ENCODE peak calls at places on chromosomes 16 and 17, in six cellular contexts. T, G, L, Q, N and Z are unnamed samples.

GRCh38 chr17:50212121-50212843 is 10.9 kb upstream of the COL1A1 start:
- DNase-seq in G (peak; percentile 73), L (no peak), T (no peak), N (no peak), Q (no peak), Z (peak; percentile 17)

GRCh38 chr17:75501378-75502071 is 13.8 kb downstream of the CASKIN2 start:
- DNase-seq in Q (no peak), G (no peak), T (no peak), N (no peak), L (no peak), Z (no peak)

GRCh38 chr17:38728290-38728831 is 1.8 kb upstream of the CISD3 start:
- DNase-seq in Q (no peak), G (no peak), N (no peak), L (no peak), T (peak; percentile 82), Z (peak; percentile 83)

GRCh38 chr17:7557147-7557764 is 1.3 kb upstream of the TNFSF13 start:
- DNase-seq in T (no peak), N (no peak), G (peak; percentile 60), L (no peak), Q (no peak), Z (no peak)

GRCh38 chr17:56031636-56032035 is 121.6 kb upstream of the ANKFN1 start:
- DNase-seq in G (no peak), N (no peak), T (no peak), Q (no peak), L (no peak), Z (no peak)

GRCh38 chr16:65315004-65315398 is 193.1 kb upstream of the CDH11 start:
- DNase-seq in N (no peak), G (peak; percentile 79), L (no peak), Q (no peak), T (no peak), Z (no peak)

GRCh38 chr17:5373112-5373511 is 46.4 kb downstream of the NUP88 start:
- DNase-seq in G (no peak), Q (no peak), L (no peak), N (no peak), T (no peak), Z (no peak)

GRCh38 chr17:36597229-36597628 is 4.2 kb upstream of the MRM1 start:
- DNase-seq in Q (no peak), N (no peak), T (no peak), G (no peak), L (no peak), Z (no peak)

GRCh38 chr17:70168044-70168978 is 1.0 kb upstream of the KCNJ2 start:
- DNase-seq in L (peak; percentile 62), T (peak; percentile 48), Q (peak; percentile 65), N (no peak), G (peak; percentile 43), Z (peak; percentile 38)